ENCODE peak calls at places on chromosomes 3 and 15, in four cellular contexts. One of them, this sample, is unnamed.

GRCh38 chr3:149971403-149972075 is 844 bp upstream of the PFN2 start:
- DNase-seq in H1: no peak
- DNase-seq in H9: peak
- DNase-seq in IMR-90: peak
- DNase-seq in this sample: peak

GRCh38 chr3:46085421-46086082 is 58.3 kb upstream of the XCR1 start:
- DNase-seq in H1: no peak
- DNase-seq in H9: no peak
- DNase-seq in IMR-90: no peak
- DNase-seq in this sample: no peak

GRCh38 chr3:156433138-156433537 is 121.8 kb downstream of the SSR3 start:
- DNase-seq in H9: no peak
- DNase-seq in H1: no peak
- DNase-seq in IMR-90: peak
- DNase-seq in this sample: no peak

GRCh38 chr3:129597087-129597791 is 9.2 kb downstream of the PLXND1 start:
- DNase-seq in H1: no peak
- DNase-seq in H9: no peak
- DNase-seq in IMR-90: peak
- DNase-seq in this sample: no peak

GRCh38 chr3:123027292-123028232 is at the start of gene SEMA5B:
- DNase-seq in H1: no peak
- DNase-seq in IMR-90: no peak
- DNase-seq in H9: peak
- DNase-seq in this sample: peak

GRCh38 chr3:103699228-103699627 is 1264.4 kb downstream of the ZPLD1 start:
- DNase-seq in H9: no peak
- DNase-seq in IMR-90: no peak
- DNase-seq in H1: no peak
- DNase-seq in this sample: no peak

GRCh38 chr3:102225407-102226132 is 209.2 kb upstream of the ZPLD1 start:
- DNase-seq in H9: no peak
- DNase-seq in H1: no peak
- DNase-seq in IMR-90: peak
- DNase-seq in this sample: peak

GRCh38 chr3:69084326-69084667 is 440 bp upstream of the ARL6IP5 start:
- DNase-seq in H1: no peak
- DNase-seq in H9: no peak
- DNase-seq in IMR-90: peak
- DNase-seq in this sample: peak

GRCh38 chr3:45688882-45689786 is at the start of gene SACM1L:
- DNase-seq in H1: peak
- DNase-seq in H9: peak
- DNase-seq in IMR-90: peak
- DNase-seq in this sample: peak

GRCh38 chr3:134253475-134254231 is 3.0 kb upstream of the RYK start:
- DNase-seq in H9: no peak
- DNase-seq in IMR-90: no peak
- DNase-seq in H1: no peak
- DNase-seq in this sample: no peak

GRCh38 chr15:25178835-25179672 is 224.3 kb downstream of the SNRPN start:
- DNase-seq in H9: no peak
- DNase-seq in H1: no peak
- DNase-seq in IMR-90: no peak
- DNase-seq in this sample: no peak

GRCh38 chr3:177385831-177386301 is 188.6 kb upstream of the TBL1XR1 start:
- DNase-seq in IMR-90: peak
- DNase-seq in H9: no peak
- DNase-seq in H1: no peak
- DNase-seq in this sample: no peak

GRCh38 chr15:75840659-75841058 is 2.6 kb upstream of the UBE2Q2 start:
- DNase-seq in H1: no peak
- DNase-seq in H9: no peak
- DNase-seq in IMR-90: peak
- DNase-seq in this sample: peak

GRCh38 chr15:67023517-67024321 is 41.7 kb upstream of the SMAD3 start:
- DNase-seq in H9: no peak
- DNase-seq in IMR-90: no peak
- DNase-seq in H1: no peak
- DNase-seq in this sample: no peak

GRCh38 chr3:15797600-15798303 is at the start of gene ANKRD28:
- DNase-seq in H9: no peak
- DNase-seq in H1: no peak
- DNase-seq in IMR-90: peak
- DNase-seq in this sample: peak

GRCh38 chr3:36525115-36525711 is 144.9 kb downstream of the STAC start:
- DNase-seq in IMR-90: peak
- DNase-seq in H9: no peak
- DNase-seq in H1: no peak
- DNase-seq in this sample: peak

GRCh38 chr3:126057547-126057819 is 26.4 kb downstream of the SLC41A3 start:
- DNase-seq in H1: no peak
- DNase-seq in H9: no peak
- DNase-seq in IMR-90: no peak
- DNase-seq in this sample: no peak
- H4K5ac ChIP-seq in H1: no peak
- H4K5ac ChIP-seq in H9: no peak
- H4K5ac ChIP-seq in IMR-90: no peak
- H4K5ac ChIP-seq in this sample: no peak

GRCh38 chr3:197737319-197737649 is 580 bp upstream of the RUBCN start:
- DNase-seq in H1: no peak
- DNase-seq in H9: no peak
- DNase-seq in IMR-90: no peak
- DNase-seq in this sample: no peak

GRCh38 chr3:197734667-197735318 is 1.9 kb downstream of the RUBCN start:
- DNase-seq in H9: no peak
- DNase-seq in IMR-90: no peak
- DNase-seq in H1: no peak
- DNase-seq in this sample: no peak

GRCh38 chr3:197736010-197736490 is 654 bp downstream of the RUBCN start:
- DNase-seq in H1: no peak
- DNase-seq in IMR-90: no peak
- DNase-seq in H9: peak
- DNase-seq in this sample: peak

GRCh38 chr3:197737749-197738462 is 1.2 kb upstream of the RUBCN start:
- DNase-seq in H1: no peak
- DNase-seq in IMR-90: no peak
- DNase-seq in H9: no peak
- DNase-seq in this sample: no peak

DNA sequence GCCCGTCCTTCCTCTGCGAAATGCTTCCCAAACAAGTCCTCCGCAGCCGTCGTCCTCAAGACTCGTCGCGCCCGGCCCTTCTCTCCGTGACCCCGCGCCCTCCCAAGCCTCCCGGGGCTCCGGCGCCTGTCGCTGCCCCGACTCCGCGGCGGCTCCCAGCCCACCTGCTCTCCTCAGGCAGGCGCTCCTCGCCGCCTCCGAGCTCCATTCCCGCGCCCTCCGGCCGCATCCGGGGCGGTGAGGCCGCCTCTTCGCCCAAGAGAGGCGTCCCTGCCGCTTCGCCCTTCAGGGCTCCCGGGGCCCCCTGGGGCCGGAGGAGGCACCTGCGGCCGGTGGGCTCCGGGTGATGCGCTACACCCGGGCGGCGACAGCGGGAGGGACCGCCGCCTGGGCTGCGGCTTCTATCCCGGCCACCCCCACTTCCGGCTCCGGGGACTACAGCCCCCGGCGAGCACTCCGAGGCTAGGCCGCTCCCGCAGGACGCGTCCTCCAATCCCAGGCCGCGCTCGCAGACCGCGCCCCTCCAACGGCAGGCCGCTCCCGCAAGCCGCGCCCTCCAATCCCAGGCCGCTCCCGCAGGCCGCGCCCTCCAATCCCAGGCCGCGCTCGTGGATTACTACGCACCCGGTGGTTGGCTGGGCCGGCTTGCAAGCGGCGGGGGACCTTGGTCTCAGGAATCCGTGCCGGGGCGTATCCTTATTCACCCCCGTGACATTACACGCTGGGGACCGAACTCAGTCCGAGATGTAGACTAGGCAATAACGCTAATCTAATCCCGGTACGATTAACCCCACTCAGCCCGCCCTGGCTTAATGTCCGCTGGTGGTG is at the start of gene RUBCN:
- DNase-seq in H1: peak
- DNase-seq in IMR-90: peak
- DNase-seq in H9: peak
- DNase-seq in this sample: peak
- H3K4ac ChIP-seq in H1: no peak
- H3K4ac ChIP-seq in IMR-90: peak
- H3K4ac ChIP-seq in H9: no peak
- H3K4ac ChIP-seq in this sample: no peak

DNA sequence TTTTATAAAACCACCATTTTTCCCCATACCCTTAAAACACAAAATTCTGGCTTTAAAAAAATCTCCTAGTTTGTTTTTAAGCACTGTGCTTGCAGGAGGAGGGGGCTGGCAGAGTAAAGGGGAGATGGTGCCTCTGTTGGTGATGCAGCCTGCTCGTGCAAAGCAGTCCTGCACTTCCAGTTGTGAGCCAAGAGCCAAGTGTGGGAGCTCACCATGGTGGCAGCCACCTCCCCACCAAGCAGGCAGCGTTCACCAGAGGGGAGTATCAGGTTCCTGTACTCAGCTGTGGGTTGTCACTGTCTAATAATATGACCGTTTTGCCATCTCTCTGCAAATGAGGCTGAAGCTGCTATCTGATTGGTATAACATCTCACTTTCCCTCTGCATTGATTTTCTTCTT is 164.8 kb downstream of the SYNPR start:
- DNase-seq in IMR-90: no peak
- DNase-seq in H1: no peak
- DNase-seq in H9: no peak
- DNase-seq in this sample: no peak
- H3K27ac ChIP-seq in IMR-90: no peak
- H3K27ac ChIP-seq in H1: no peak
- H3K27ac ChIP-seq in H9: no peak
- H3K27ac ChIP-seq in this sample: no peak

DNA sequence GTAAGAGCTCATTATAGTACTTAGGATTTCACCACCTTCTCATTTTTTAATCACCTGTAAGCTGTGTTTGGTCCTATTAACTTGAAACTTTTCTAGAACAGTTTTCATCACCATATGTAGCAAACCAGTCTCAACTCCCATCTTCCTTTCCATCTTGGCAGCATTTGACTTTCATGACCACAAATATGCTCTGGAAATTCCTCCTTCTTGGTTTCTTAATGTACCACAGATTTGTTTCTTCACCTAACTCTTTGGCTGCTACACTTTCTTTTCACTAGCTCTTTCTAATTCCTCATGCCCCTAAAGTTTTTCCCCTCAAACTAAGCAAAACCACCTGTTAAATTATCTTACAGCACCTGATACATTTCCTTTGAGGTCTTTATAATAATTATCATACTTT is 13.2 kb upstream of the NMB start:
- DNase-seq in IMR-90: peak
- DNase-seq in H9: no peak
- DNase-seq in H1: no peak
- DNase-seq in this sample: no peak
- H4K5ac ChIP-seq in IMR-90: no peak
- H4K5ac ChIP-seq in H9: no peak
- H4K5ac ChIP-seq in H1: no peak
- H4K5ac ChIP-seq in this sample: no peak

DNA sequence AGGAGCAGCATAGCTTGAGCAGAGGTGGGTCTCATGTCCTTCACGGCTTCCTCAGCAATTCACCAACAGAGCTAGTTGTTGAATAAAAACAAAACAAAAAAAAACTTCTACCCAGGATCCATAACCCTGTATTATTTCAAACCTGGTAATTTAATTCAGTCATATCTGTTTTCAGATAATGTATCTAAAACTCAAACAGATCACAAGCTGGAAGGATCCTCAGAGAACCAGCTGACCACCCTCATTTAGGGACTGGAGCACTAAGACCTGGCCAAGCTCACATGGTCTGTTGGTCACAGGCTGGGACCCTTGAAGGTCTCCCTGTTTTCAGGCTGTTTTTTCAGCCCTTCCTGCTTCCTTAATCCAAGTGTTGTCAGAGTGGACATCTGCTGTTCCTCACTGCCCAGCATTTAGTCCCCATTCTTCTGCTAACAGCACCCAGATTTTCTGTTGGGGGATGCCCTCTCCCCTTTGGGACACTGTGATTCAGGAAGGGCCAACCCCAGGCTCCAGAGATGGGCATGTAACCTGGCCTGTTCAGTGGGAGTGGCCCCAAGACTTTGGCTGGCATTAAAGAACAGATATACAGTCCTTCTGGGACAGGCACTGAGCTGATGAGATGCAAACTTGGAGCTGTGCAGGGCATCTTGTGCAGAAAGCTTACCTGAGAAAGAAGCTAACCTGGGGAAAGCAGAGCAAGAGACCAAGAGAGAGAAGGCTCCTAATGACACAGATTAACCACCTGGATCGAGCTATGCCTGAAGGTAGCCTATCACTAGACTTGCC is 78.8 kb upstream of the SPATA12 start:
- DNase-seq in H1: no peak
- DNase-seq in IMR-90: no peak
- DNase-seq in H9: no peak
- DNase-seq in this sample: no peak
- H3K4ac ChIP-seq in H1: no peak
- H3K4ac ChIP-seq in IMR-90: peak
- H3K4ac ChIP-seq in H9: no peak
- H3K4ac ChIP-seq in this sample: no peak

DNA sequence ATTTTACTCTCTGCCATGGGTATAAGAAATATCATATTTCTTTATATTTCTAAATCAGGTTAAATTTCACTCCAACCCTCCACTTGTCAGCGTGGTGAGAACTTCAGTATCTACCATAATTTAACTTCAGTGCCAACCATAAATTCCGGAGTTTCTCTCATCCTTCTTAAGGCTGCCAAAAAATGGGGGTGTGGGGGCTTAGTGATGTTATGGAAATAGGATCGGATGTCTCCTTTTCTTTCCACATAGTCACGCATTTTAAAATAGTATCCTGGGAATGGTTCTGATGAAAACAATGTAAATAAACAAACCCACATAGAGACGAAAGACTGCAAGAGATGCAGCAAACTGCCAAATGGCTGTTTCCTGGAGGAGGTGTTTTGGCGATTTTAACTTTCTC is 12.9 kb upstream of the FAM3D start:
- DNase-seq in IMR-90: peak
- DNase-seq in H9: no peak
- DNase-seq in H1: no peak
- DNase-seq in this sample: no peak
- H3K27ac ChIP-seq in IMR-90: no peak
- H3K27ac ChIP-seq in H9: no peak
- H3K27ac ChIP-seq in H1: no peak
- H3K27ac ChIP-seq in this sample: no peak

DNA sequence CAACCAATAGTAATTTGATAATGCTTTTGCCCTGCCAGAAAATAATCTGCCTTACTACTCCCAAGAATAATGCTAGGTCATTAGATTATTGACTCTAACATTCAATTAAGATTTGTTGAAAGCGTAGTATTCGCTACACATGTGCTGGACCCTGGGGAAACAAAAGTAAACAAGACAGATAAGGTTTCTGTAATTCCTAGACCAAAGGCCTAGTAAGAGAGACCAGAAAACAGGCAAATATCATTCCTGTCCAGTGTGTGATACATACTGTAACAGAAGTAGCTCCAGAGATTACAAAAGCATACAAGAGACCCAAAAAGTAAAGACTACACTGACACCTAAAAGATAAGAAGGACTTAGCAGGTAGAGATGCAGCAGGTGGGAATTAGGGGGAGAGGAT is 60.8 kb downstream of the PLOD2 start:
- DNase-seq in H1: no peak
- DNase-seq in H9: no peak
- DNase-seq in IMR-90: no peak
- DNase-seq in this sample: no peak
- H4K5ac ChIP-seq in H1: no peak
- H4K5ac ChIP-seq in H9: no peak
- H4K5ac ChIP-seq in IMR-90: no peak
- H4K5ac ChIP-seq in this sample: no peak